ENCODE peak calls at places on chromosomes 5 and 9, in five cellular contexts. M is stimulated activated CD4-positive, alpha-beta T cell treated with anti-CD3 and anti-CD28 coated beads, Interleukin-2, amount 100 ng/mL, for 24 hours; S is OCI-LY7; E is mesendoderm; L is transverse colon. X is an unnamed sample.

GRCh38 chr9:81597749-81598497 is 91.4 kb downstream of the TLE1 start:
- DNase-seq in M (no peak), S (no peak), E (no peak), L (no peak), X (no peak)

GRCh38 chr5:37769840-37770239 is 70.0 kb downstream of the GDNF start:
- DNase-seq in M (no peak), S (no peak), E (no peak), L (no peak), X (no peak)

GRCh38 chr9:20811872-20812271 is 127.8 kb downstream of the FOCAD start:
- DNase-seq in M (no peak), S (no peak), E (no peak), L (no peak), X (no peak)

GRCh38 chr9:34989946-34990635 is 546 bp downstream of the DNAJB5 start:
- DNase-seq in M (peak; percentile 50), S (peak; percentile 37), E (peak; percentile 95), L (peak; percentile 63), X (peak; percentile 81)

GRCh38 chr5:171700331-171700935 is 85.2 kb upstream of the SMIM23 start:
- DNase-seq in M (no peak), S (no peak), E (no peak), L (no peak), X (no peak)

GRCh38 chr5:143682788-143683419 is 129.1 kb upstream of the HMHB1 start:
- DNase-seq in M (no peak), S (no peak), E (no peak), L (no peak), X (no peak)

GRCh38 chr5:55234171-55234700 is 828 bp upstream of the CCNO start:
- DNase-seq in M (no peak), S (no peak), E (peak; percentile 51), L (peak; percentile 83), X (no peak)

GRCh38 chr9:14692918-14693861 is at the start of gene ZDHHC21:
- DNase-seq in M (peak; percentile 58), S (peak; percentile 72), E (peak; percentile 74), L (peak; percentile 81), X (peak; percentile 24)

GRCh38 chr5:172833691-172834569 is at the start of gene ERGIC1:
- DNase-seq in M (peak; percentile 73), S (peak; percentile 87), E (peak; percentile 87), L (peak; percentile 91), X (peak; percentile 58)

GRCh38 chr5:40957048-40957447 is 47.8 kb downstream of the C7 start:
- DNase-seq in M (no peak), S (no peak), E (no peak), L (no peak), X (no peak)